ENCODE peak calls at places on chromosomes 11 and 22, in nine cellular contexts. E is COR-L47, Z is NAMALWA, L is ACHN, K is NCI-H187, F is activated T-cell treated with anti-CD3 and anti-CD28 coated beads for 1 hour, S is NCI-H524, U is testis, W is GM12864. O is an unnamed sample.

GRCh38 chr11:77064648-77065217 is 2.0 kb upstream of the CAPN5 start:
- DNase-seq in U (no peak), F (no peak), L (no peak), Z (no peak), E (no peak), W (no peak), S (no peak), K (no peak), O (peak; percentile 44)

GRCh38 chr11:103929168-103929903 is 107.1 kb upstream of the DDI1 start:
- DNase-seq in E (no peak), F (no peak), S (no peak), K (no peak), U (no peak), W (peak; percentile 89), Z (no peak), L (no peak), O (no peak)

GRCh38 chr22:19706661-19707151 is 7.6 kb upstream of the SEPTIN5 start:
- DNase-seq in L (no peak), U (no peak), S (no peak), Z (no peak), F (no peak), W (no peak), E (no peak), K (no peak), O (peak; percentile 33)

GRCh38 chr11:44626645-44627044 is 61.2 kb downstream of the CD82 start:
- DNase-seq in Z (no peak), W (no peak), K (no peak), S (no peak), E (no peak), U (peak; percentile 6), F (no peak), L (no peak), O (peak; percentile 29)

GRCh38 chr22:18985761-18986160 is 49.7 kb upstream of the PRODH start:
- DNase-seq in K (no peak), L (no peak), S (no peak), Z (no peak), E (no peak), F (no peak), W (no peak), U (peak; percentile 2), O (peak; percentile 57)

GRCh38 chr11:8989411-8989810 is 14.4 kb downstream of the NRIP3 start:
- DNase-seq in L (peak; percentile 17), K (no peak), S (no peak), U (no peak), F (no peak), E (no peak), W (no peak), Z (no peak), O (no peak)

GRCh38 chr11:29634248-29634647 is 382.6 kb downstream of the KCNA4 start:
- DNase-seq in S (no peak), Z (no peak), L (peak; percentile 20), K (no peak), W (no peak), F (no peak), U (no peak), E (no peak), O (no peak)

GRCh38 chr22:24155597-24156145 is 25.6 kb upstream of the SUSD2 start:
- DNase-seq in U (peak; percentile 76), S (no peak), Z (peak; percentile 61), W (no peak), K (no peak), L (peak; percentile 58), E (peak; percentile 43), F (peak; percentile 38), O (peak; percentile 94)

GRCh38 chr11:56333156-56333555 is 12.7 kb upstream of the OR8K1 start:
- DNase-seq in F (no peak), U (no peak), L (no peak), Z (no peak), W (no peak), E (no peak), K (no peak), S (no peak), O (no peak)

GRCh38 chr11:128021304-128022006 is 565.9 kb downstream of the ETS1 start:
- DNase-seq in K (no peak), U (no peak), Z (no peak), W (no peak), S (peak; percentile 4), L (no peak), E (peak; percentile 25), F (no peak), O (no peak)

GRCh38 chr11:128171496-128171895 is 415.9 kb downstream of the ETS1 start:
- DNase-seq in W (no peak), E (no peak), U (no peak), L (no peak), S (no peak), K (no peak), Z (no peak), F (no peak), O (no peak)

GRCh38 chr11:2384723-2385041 is 7.6 kb downstream of the CD81 start:
- DNase-seq in S (no peak), W (no peak), U (no peak), E (no peak), F (no peak), K (no peak), Z (peak; percentile 86), L (no peak), O (no peak)

GRCh38 chr11:1336836-1337646 is 27.6 kb upstream of the TOLLIP start:
- DNase-seq in Z (no peak), W (no peak), F (peak; percentile 39), L (no peak), K (no peak), S (no peak), E (no peak), U (no peak), O (peak; percentile 84)

GRCh38 chr11:66326261-66327111 is 9.6 kb upstream of the CD248 start:
- DNase-seq in W (no peak), F (no peak), Z (no peak), K (no peak), S (no peak), L (no peak), U (no peak), E (no peak), O (peak; percentile 82)

GRCh38 chr11:74084796-74085541 is 76.1 kb upstream of the UCP3 start:
- DNase-seq in U (no peak), K (no peak), F (no peak), W (no peak), Z (no peak), E (no peak), L (peak; percentile 37), S (no peak), O (no peak)

GRCh38 chr22:30541979-30542810 is 4.3 kb downstream of the SEC14L6 start:
- DNase-seq in F (no peak), W (no peak), U (peak; percentile 58), Z (no peak), K (no peak), E (no peak), S (no peak), L (peak; percentile 35), O (no peak)

GRCh38 chr11:27722117-27722844 is 22.0 kb upstream of the BDNF start:
- DNase-seq in E (no peak), L (peak; percentile 57), W (no peak), K (no peak), Z (no peak), U (no peak), S (peak; percentile 3), F (no peak), O (no peak)

O was measured in sigmoid colon.